ENCODE peak calls at places on chromosomes 1 and 21, in five cellular contexts. K is ovary; Z is fibroblast of the aortic adventitia; U is activated T-helper 1 cell treated with Interleukin-2 at 50 U/mL for 16 hours; F is stimulated activated CD8-positive, alpha-beta memory T cell treated with anti-CD3 and anti-CD28 coated beads, Interleukin-15, amount 100 ng/mL, for 24 hours. B is an unnamed sample.

GRCh38 chr1:31575373-31576140 is 758 bp upstream of the TINAGL1 start:
- DNase-seq in Z (no peak), K (no peak), U (no peak), F (no peak), B (no peak)

GRCh38 chr1:185862235-185862634 is 128.0 kb downstream of the HMCN1 start:
- DNase-seq in Z (peak; percentile 68), F (no peak), U (no peak), K (no peak), B (no peak)

GRCh38 chr1:160112370-160112769 is 3.2 kb upstream of the ATP1A2 start:
- DNase-seq in Z (no peak), F (no peak), U (no peak), K (peak; percentile 48), B (no peak)

GRCh38 chr1:110475358-110476027 is 24.5 kb downstream of the PROK1 start:
- DNase-seq in F (no peak), U (no peak), Z (no peak), K (no peak), B (no peak)

GRCh38 chr1:218851601-218852000 is 322.1 kb upstream of the LYPLAL1 start:
- DNase-seq in K (no peak), U (no peak), F (no peak), Z (peak; percentile 28), B (no peak)

GRCh38 chr1:39404876-39405275 is 86.6 kb upstream of the BMP8A start:
- DNase-seq in U (no peak), Z (no peak), F (no peak), K (no peak), B (no peak)

GRCh38 chr1:162276493-162276892 is 100.2 kb downstream of the SPATA46 start:
- DNase-seq in Z (peak; percentile 49), U (no peak), F (no peak), K (no peak), B (no peak)

GRCh38 chr21:16533692-16534407 is 804.1 kb downstream of the USP25 start:
- DNase-seq in U (no peak), Z (no peak), F (no peak), K (no peak), B (peak; percentile 40)

GRCh38 chr1:155052412-155053400 is 1.6 kb downstream of the ADAM15 start:
- DNase-seq in K (no peak), F (no peak), Z (no peak), U (no peak), B (no peak)

GRCh38 chr21:34912022-34912933 is 136.8 kb downstream of the RUNX1 start:
- DNase-seq in K (no peak), U (no peak), Z (peak; percentile 20), F (no peak), B (no peak)

GRCh38 chr1:182611787-182612186 is 7.6 kb upstream of the RGS16 start:
- DNase-seq in Z (no peak), F (no peak), U (no peak), K (no peak), B (no peak)

GRCh38 chr1:105795741-105796140 is 1260.7 kb upstream of the PRMT6 start:
- DNase-seq in K (no peak), Z (no peak), U (no peak), F (no peak), B (no peak)

GRCh38 chr1:173162601-173163000 is 44.5 kb downstream of the TNFSF4 start:
- DNase-seq in K (no peak), Z (no peak), F (no peak), U (no peak), B (no peak)

GRCh38 chr1:150162862-150163706 is 13.4 kb downstream of the PLEKHO1 start:
- DNase-seq in Z (peak; percentile 98), K (peak; percentile 81), F (no peak), U (no peak), B (no peak)

GRCh38 chr1:152933196-152933595 is 13.8 kb upstream of the SPRR5 start:
- DNase-seq in U (no peak), F (no peak), K (no peak), Z (no peak), B (no peak)

GRCh38 chr1:117093091-117093534 is 28.4 kb downstream of the TRIM45 start:
- DNase-seq in Z (peak; percentile 99), F (no peak), K (no peak), U (no peak), B (no peak)

GRCh38 chr1:183385746-183386145 is 32.4 kb downstream of the NMNAT2 start:
- DNase-seq in F (no peak), Z (no peak), K (no peak), U (no peak), B (no peak)

GRCh38 chr1:197521118-197521739 is 253.2 kb downstream of the CRB1 start:
- DNase-seq in F (no peak), Z (peak; percentile 62), U (no peak), K (no peak), B (no peak)

GRCh38 chr1:3173113-3173745 is 104.2 kb downstream of the PRDM16 start:
- DNase-seq in F (no peak), Z (no peak), U (no peak), K (no peak), B (no peak)

GRCh38 chr1:6889875-6890480 is 104.7 kb downstream of the CAMTA1 start:
- DNase-seq in U (no peak), F (no peak), Z (peak; percentile 78), K (peak; percentile 56), B (no peak)

GRCh38 chr1:151980287-151981177 is 13.1 kb downstream of the S100A10 start:
- DNase-seq in U (no peak), K (no peak), F (no peak), Z (peak; percentile 97), B (no peak)

GRCh38 chr21:34890724-34891609 is 158.1 kb downstream of the RUNX1 start:
- DNase-seq in U (no peak), Z (peak; percentile 69), F (no peak), K (peak; percentile 26), B (no peak)

GRCh38 chr1:37157634-37158033 is 123.3 kb upstream of the GRIK3 start:
- DNase-seq in U (no peak), Z (no peak), K (no peak), F (no peak), B (no peak)

GRCh38 chr1:18347559-18347958 is 133.2 kb upstream of the KLHDC7A start:
- DNase-seq in K (no peak), U (no peak), Z (no peak), F (no peak), B (no peak)

GRCh38 chr1:179034720-179035119 is 9.0 kb downstream of the FAM20B start:
- DNase-seq in Z (peak; percentile 68), F (no peak), K (no peak), U (no peak), B (no peak)

GRCh38 chr1:172394167-172394751 is 26.2 kb upstream of the C1orf105 start:
- DNase-seq in K (no peak), F (no peak), U (peak; percentile 40), Z (no peak), B (no peak)

GRCh38 chr21:45514311-45515021 is 27.8 kb downstream of the SLC19A1 start:
- DNase-seq in K (peak; percentile 21), F (no peak), U (no peak), Z (no peak), B (no peak)

GRCh38 chr1:166838766-166839599 is at the start of gene POGK:
- DNase-seq in U (peak; percentile 73), Z (peak; percentile 85), F (peak; percentile 70), K (peak; percentile 91), B (peak; percentile 84)

GRCh38 chr1:25991937-25992688 is 5.8 kb downstream of the PAFAH2 start:
- DNase-seq in K (no peak), Z (peak; percentile 46), U (no peak), F (no peak), B (no peak)

GRCh38 chr1:240242601-240243144 is 151.0 kb downstream of the FMN2 start:
- DNase-seq in F (no peak), K (no peak), U (no peak), Z (peak; percentile 82), B (no peak)

GRCh38 chr1:52662645-52663313 is 29.8 kb downstream of the SHISAL2A start:
- DNase-seq in Z (peak; percentile 59), F (no peak), K (no peak), U (no peak), B (no peak)

GRCh38 chr1:33366766-33367487 is 46.0 kb upstream of the A3GALT2 start:
- DNase-seq in K (no peak), U (no peak), Z (no peak), F (no peak), B (no peak)

GRCh38 chr1:220119043-220119512 is 25.1 kb downstream of the IARS2 start:
- DNase-seq in K (no peak), Z (no peak), F (no peak), U (no peak), B (no peak)

GRCh38 chr1:186193224-186193623 is 181.8 kb downstream of the TPR start:
- DNase-seq in Z (no peak), U (no peak), F (no peak), K (no peak), B (no peak)

GRCh38 chr1:58748625-58749198 is 35.1 kb downstream of the JUN start:
- DNase-seq in F (no peak), Z (no peak), K (no peak), U (no peak), B (no peak)

B was measured in hypothalamus.